ENCODE peak calls at places on chromosomes 5 and 9, in seven cellular contexts. T, U, Y, I, L, Q and C are unnamed samples.

GRCh38 chr5:42612997-42613396 is 143.6 kb upstream of the CCDC152 start:
- DNase-seq in T (no peak), U (no peak), Y (no peak), I (no peak), L (peak), Q (no peak), C (no peak)

GRCh38 chr5:144205141-144205551 is 34.5 kb downstream of the KCTD16 start:
- DNase-seq in T (no peak), U (peak), Y (no peak), I (peak), L (peak), Q (no peak), C (no peak)

GRCh38 chr5:67201897-67202549 is 5.4 kb upstream of the CD180 start:
- DNase-seq in T (no peak), U (no peak), Y (no peak), I (no peak), L (no peak), Q (no peak), C (no peak)

GRCh38 chr5:35926389-35927051 is 11.9 kb downstream of the CAPSL start:
- DNase-seq in T (no peak), U (peak), Y (peak), I (peak), L (peak), Q (peak), C (peak)

GRCh38 chr5:170451764-170452365 is 52.0 kb upstream of the KCNIP1 start:
- DNase-seq in T (no peak), U (no peak), Y (no peak), I (no peak), L (no peak), Q (no peak), C (no peak)

GRCh38 chr5:42779083-42779482 is 22.5 kb downstream of the CCDC152 start:
- DNase-seq in T (no peak), U (no peak), Y (no peak), I (no peak), L (no peak), Q (no peak), C (no peak)

GRCh38 chr9:19050637-19051591 is 1.7 kb downstream of the RRAGA start:
- DNase-seq in T (no peak), U (no peak), Y (no peak), I (peak), L (no peak), Q (no peak), C (no peak)

GRCh38 chr9:119283118-119283794 is 86.0 kb downstream of the BRINP1 start:
- DNase-seq in T (peak), U (peak), Y (no peak), I (peak), L (no peak), Q (no peak), C (no peak)

GRCh38 chr5:58411372-58411771 is 48.5 kb downstream of the PLK2 start:
- DNase-seq in T (no peak), U (no peak), Y (no peak), I (peak), L (no peak), Q (no peak), C (no peak)

GRCh38 chr9:6902423-6902822 is 144.7 kb downstream of the KDM4C start:
- DNase-seq in T (no peak), U (no peak), Y (no peak), I (peak), L (no peak), Q (no peak), C (no peak)

GRCh38 chr9:114288233-114289051 is 34.5 kb upstream of the ORM1 start:
- DNase-seq in T (no peak), U (peak), Y (no peak), I (peak), L (no peak), Q (peak), C (no peak)

GRCh38 chr9:74742792-74743389 is 144.8 kb downstream of the TRPM6 start:
- DNase-seq in T (no peak), U (peak), Y (no peak), I (peak), L (peak), Q (peak), C (no peak)

GRCh38 chr9:19087601-19088000 is 15.1 kb downstream of the HAUS6 start:
- DNase-seq in T (no peak), U (no peak), Y (no peak), I (peak), L (no peak), Q (no peak), C (no peak)

GRCh38 chr9:108823829-108824228 is 32.0 kb downstream of the ACTL7B start:
- DNase-seq in T (no peak), U (no peak), Y (no peak), I (no peak), L (no peak), Q (no peak), C (no peak)

GRCh38 chr5:124655211-124655880 is 91.1 kb downstream of the ZNF608 start:
- DNase-seq in T (no peak), U (no peak), Y (no peak), I (no peak), L (no peak), Q (no peak), C (no peak)

GRCh38 chr5:13250450-13251291 is 693.8 kb downstream of the DNAH5 start:
- DNase-seq in T (no peak), U (peak), Y (no peak), I (peak), L (peak), Q (no peak), C (no peak)

GRCh38 chr5:95713960-95714710 is 17.0 kb upstream of the RHOBTB3 start:
- DNase-seq in T (no peak), U (no peak), Y (no peak), I (no peak), L (no peak), Q (no peak), C (no peak)

GRCh38 chr5:113807384-113808053 is 294.0 kb downstream of the YTHDC2 start:
- DNase-seq in T (peak), U (no peak), Y (no peak), I (no peak), L (peak), Q (no peak), C (no peak)

GRCh38 chr5:174764309-174764708 is 39.9 kb downstream of the MSX2 start:
- DNase-seq in T (no peak), U (no peak), Y (no peak), I (no peak), L (no peak), Q (no peak), C (no peak)

GRCh38 chr5:150571836-150572235 is 63.9 kb downstream of the NDST1 start:
- DNase-seq in T (no peak), U (no peak), Y (no peak), I (no peak), L (no peak), Q (no peak), C (no peak)

GRCh38 chr9:136438909-136439549 is 616 bp downstream of the INPP5E start:
- DNase-seq in T (no peak), U (peak), Y (peak), I (no peak), L (peak), Q (peak), C (peak)

GRCh38 chr9:124583134-124583533 is 75.9 kb upstream of the NR5A1 start:
- DNase-seq in T (no peak), U (no peak), Y (no peak), I (no peak), L (no peak), Q (no peak), C (no peak)

GRCh38 chr5:178249191-178249989 is 16.8 kb upstream of the PHYKPL start:
- DNase-seq in T (no peak), U (no peak), Y (no peak), I (no peak), L (peak), Q (peak), C (no peak)

GRCh38 chr9:83986765-83987401 is 6.3 kb downstream of the RMI1 start:
- DNase-seq in T (no peak), U (no peak), Y (no peak), I (peak), L (no peak), Q (peak), C (no peak)

GRCh38 chr9:13151489-13151888 is 128.0 kb downstream of the MPDZ start:
- DNase-seq in T (no peak), U (no peak), Y (no peak), I (no peak), L (no peak), Q (no peak), C (no peak)

GRCh38 chr9:3299872-3300271 is 225.9 kb downstream of the RFX3 start:
- DNase-seq in T (no peak), U (no peak), Y (peak), I (no peak), L (no peak), Q (no peak), C (no peak)

GRCh38 chr5:40733439-40733838 is 22.3 kb downstream of the TTC33 start:
- DNase-seq in T (no peak), U (no peak), Y (no peak), I (no peak), L (no peak), Q (no peak), C (no peak)

GRCh38 chr9:111158375-111158774 is 120.1 kb upstream of the LPAR1 start:
- DNase-seq in T (peak), U (no peak), Y (no peak), I (no peak), L (no peak), Q (no peak), C (no peak)

GRCh38 chr5:154868702-154869101 is 10.3 kb downstream of the CNOT8 start:
- DNase-seq in T (no peak), U (peak), Y (no peak), I (no peak), L (no peak), Q (no peak), C (no peak)

GRCh38 chr9:73167614-73168013 is 15.9 kb downstream of the ANXA1 start:
- DNase-seq in T (no peak), U (no peak), Y (no peak), I (no peak), L (no peak), Q (no peak), C (no peak)

GRCh38 chr5:134581241-134581981 is 51.2 kb downstream of the SAR1B start:
- DNase-seq in T (no peak), U (peak), Y (no peak), I (no peak), L (no peak), Q (no peak), C (no peak)

GRCh38 chr9:89518466-89519392 is 20.8 kb upstream of the SEMA4D start:
- DNase-seq in T (no peak), U (no peak), Y (no peak), I (no peak), L (no peak), Q (no peak), C (no peak)

GRCh38 chr9:84296146-84296843 is 44.3 kb downstream of the SLC28A3 start:
- DNase-seq in T (no peak), U (no peak), Y (no peak), I (peak), L (peak), Q (peak), C (no peak)

GRCh38 chr9:79817469-79818004 is 245.8 kb downstream of the TLE4 start:
- DNase-seq in T (no peak), U (no peak), Y (no peak), I (peak), L (no peak), Q (peak), C (no peak)

GRCh38 chr5:76468625-76469410 is 65.7 kb downstream of the IQGAP2 start:
- DNase-seq in T (no peak), U (no peak), Y (no peak), I (no peak), L (no peak), Q (no peak), C (no peak)

GRCh38 chr5:34487202-34487879 is 168.8 kb upstream of the RAI14 start:
- DNase-seq in T (peak), U (no peak), Y (no peak), I (peak), L (peak), Q (no peak), C (no peak)

GRCh38 chr9:1386420-1386819 is 336.3 kb downstream of the DMRT2 start:
- DNase-seq in T (no peak), U (no peak), Y (no peak), I (no peak), L (no peak), Q (no peak), C (no peak)